ENCODE peak calls at places on chromosomes 2 and 18, in ten cellular contexts. One of them, this sample, is unnamed.
A peak's percentile ranks its signal among the peaks of the same experiment; 100 is the strongest.

GRCh38 chr2:215833531-215834162 is 179.7 kb downstream of the MREG start:
- DNase-seq in ovary: no peak
- DNase-seq in neural progenitor cell: no peak
- DNase-seq in prostate gland: peak; percentile 34
- DNase-seq in heart right ventricle: no peak
- DNase-seq in CD4-positive, alpha-beta T cell: no peak
- DNase-seq in A549: peak; percentile 65
- DNase-seq in heart left ventricle: no peak
- DNase-seq in stomach: no peak
- DNase-seq in CD4-positive, alpha-beta memory T cell: no peak
- DNase-seq in this sample: no peak

GRCh38 chr2:105144128-105144940 is 97.2 kb upstream of the GPR45 start:
- DNase-seq in ovary: no peak
- DNase-seq in heart left ventricle: no peak
- DNase-seq in CD4-positive, alpha-beta T cell: no peak
- DNase-seq in A549: no peak
- DNase-seq in neural progenitor cell: peak; percentile 15
- DNase-seq in heart right ventricle: no peak
- DNase-seq in prostate gland: no peak
- DNase-seq in stomach: no peak
- DNase-seq in CD4-positive, alpha-beta memory T cell: no peak
- DNase-seq in this sample: no peak

GRCh38 chr2:127622561-127623387 is 23.2 kb upstream of the GPR17 start:
- DNase-seq in prostate gland: no peak
- DNase-seq in heart left ventricle: no peak
- DNase-seq in stomach: no peak
- DNase-seq in heart right ventricle: no peak
- DNase-seq in CD4-positive, alpha-beta memory T cell: no peak
- DNase-seq in neural progenitor cell: no peak
- DNase-seq in A549: no peak
- DNase-seq in CD4-positive, alpha-beta T cell: no peak
- DNase-seq in ovary: peak; percentile 10
- DNase-seq in this sample: peak; percentile 28

GRCh38 chr18:23935804-23936203 is 78.8 kb upstream of the TTC39C start:
- DNase-seq in heart left ventricle: no peak
- DNase-seq in neural progenitor cell: no peak
- DNase-seq in stomach: no peak
- DNase-seq in prostate gland: no peak
- DNase-seq in CD4-positive, alpha-beta T cell: no peak
- DNase-seq in A549: no peak
- DNase-seq in CD4-positive, alpha-beta memory T cell: peak; percentile 49
- DNase-seq in heart right ventricle: no peak
- DNase-seq in ovary: no peak
- DNase-seq in this sample: no peak

GRCh38 chr2:67895171-67895941 is 167.4 kb downstream of the C1D start:
- DNase-seq in ovary: no peak
- DNase-seq in A549: no peak
- DNase-seq in neural progenitor cell: no peak
- DNase-seq in heart left ventricle: peak; percentile 25
- DNase-seq in CD4-positive, alpha-beta T cell: no peak
- DNase-seq in stomach: no peak
- DNase-seq in prostate gland: no peak
- DNase-seq in CD4-positive, alpha-beta memory T cell: no peak
- DNase-seq in heart right ventricle: peak; percentile 15
- DNase-seq in this sample: no peak

GRCh38 chr2:95728878-95729511 is 137.2 kb downstream of the TRIM43 start:
- DNase-seq in neural progenitor cell: no peak
- DNase-seq in heart right ventricle: peak; percentile 25
- DNase-seq in heart left ventricle: peak; percentile 62
- DNase-seq in CD4-positive, alpha-beta memory T cell: no peak
- DNase-seq in ovary: peak; percentile 75
- DNase-seq in prostate gland: peak; percentile 72
- DNase-seq in stomach: peak; percentile 75
- DNase-seq in A549: peak; percentile 89
- DNase-seq in CD4-positive, alpha-beta T cell: no peak
- DNase-seq in this sample: peak; percentile 89

GRCh38 chr2:120867290-120868231 is 131.9 kb downstream of the GLI2 start:
- DNase-seq in heart left ventricle: peak; percentile 86
- DNase-seq in neural progenitor cell: peak; percentile 80
- DNase-seq in ovary: peak; percentile 86
- DNase-seq in prostate gland: peak; percentile 50
- DNase-seq in CD4-positive, alpha-beta memory T cell: no peak
- DNase-seq in stomach: peak; percentile 63
- DNase-seq in CD4-positive, alpha-beta T cell: no peak
- DNase-seq in A549: peak; percentile 49
- DNase-seq in heart right ventricle: peak; percentile 75
- DNase-seq in this sample: peak; percentile 58

GRCh38 chr2:199973703-199974102 is 18.3 kb downstream of the MAIP1 start:
- DNase-seq in prostate gland: no peak
- DNase-seq in ovary: no peak
- DNase-seq in neural progenitor cell: peak; percentile 48
- DNase-seq in heart left ventricle: no peak
- DNase-seq in A549: peak; percentile 46
- DNase-seq in CD4-positive, alpha-beta memory T cell: no peak
- DNase-seq in stomach: no peak
- DNase-seq in heart right ventricle: no peak
- DNase-seq in CD4-positive, alpha-beta T cell: no peak
- DNase-seq in this sample: no peak

GRCh38 chr2:62459106-62459505 is 46.9 kb downstream of the TMEM17 start:
- DNase-seq in stomach: no peak
- DNase-seq in heart left ventricle: peak; percentile 57
- DNase-seq in heart right ventricle: no peak
- DNase-seq in ovary: no peak
- DNase-seq in A549: no peak
- DNase-seq in CD4-positive, alpha-beta memory T cell: no peak
- DNase-seq in CD4-positive, alpha-beta T cell: no peak
- DNase-seq in prostate gland: no peak
- DNase-seq in neural progenitor cell: no peak
- DNase-seq in this sample: no peak

GRCh38 chr2:167052825-167053224 is 164.5 kb downstream of the XIRP2 start:
- DNase-seq in CD4-positive, alpha-beta T cell: no peak
- DNase-seq in CD4-positive, alpha-beta memory T cell: no peak
- DNase-seq in A549: no peak
- DNase-seq in heart right ventricle: no peak
- DNase-seq in heart left ventricle: no peak
- DNase-seq in prostate gland: no peak
- DNase-seq in neural progenitor cell: no peak
- DNase-seq in stomach: no peak
- DNase-seq in ovary: no peak
- DNase-seq in this sample: no peak

GRCh38 chr2:25309402-25309801 is 32.3 kb downstream of the DNMT3A start:
- DNase-seq in heart left ventricle: no peak
- DNase-seq in A549: peak; percentile 78
- DNase-seq in CD4-positive, alpha-beta memory T cell: peak; percentile 60
- DNase-seq in stomach: peak; percentile 52
- DNase-seq in heart right ventricle: no peak
- DNase-seq in CD4-positive, alpha-beta T cell: peak; percentile 49
- DNase-seq in ovary: no peak
- DNase-seq in neural progenitor cell: peak; percentile 75
- DNase-seq in prostate gland: no peak
- DNase-seq in this sample: peak; percentile 77

GRCh38 chr2:133072837-133073694 is 403.1 kb upstream of the LYPD1 start:
- DNase-seq in CD4-positive, alpha-beta memory T cell: no peak
- DNase-seq in CD4-positive, alpha-beta T cell: no peak
- DNase-seq in heart left ventricle: no peak
- DNase-seq in ovary: no peak
- DNase-seq in prostate gland: peak; percentile 4
- DNase-seq in neural progenitor cell: no peak
- DNase-seq in A549: peak; percentile 7
- DNase-seq in heart right ventricle: no peak
- DNase-seq in stomach: no peak
- DNase-seq in this sample: no peak
- H3K27ac ChIP-seq in CD4-positive, alpha-beta memory T cell: no peak overlapping the region
- H3K27ac ChIP-seq in CD4-positive, alpha-beta T cell: no peak overlapping the region
- H3K27ac ChIP-seq in heart left ventricle: no peak overlapping the region
- H3K27ac ChIP-seq in ovary: no peak overlapping the region
- H3K27ac ChIP-seq in prostate gland: no peak overlapping the region
- H3K27ac ChIP-seq in neural progenitor cell: no peak overlapping the region
- H3K27ac ChIP-seq in A549: no peak overlapping the region
- H3K27ac ChIP-seq in heart right ventricle: no peak overlapping the region
- H3K27ac ChIP-seq in stomach: no peak overlapping the region
- H3K27ac ChIP-seq in this sample: no peak overlapping the region

DNA sequence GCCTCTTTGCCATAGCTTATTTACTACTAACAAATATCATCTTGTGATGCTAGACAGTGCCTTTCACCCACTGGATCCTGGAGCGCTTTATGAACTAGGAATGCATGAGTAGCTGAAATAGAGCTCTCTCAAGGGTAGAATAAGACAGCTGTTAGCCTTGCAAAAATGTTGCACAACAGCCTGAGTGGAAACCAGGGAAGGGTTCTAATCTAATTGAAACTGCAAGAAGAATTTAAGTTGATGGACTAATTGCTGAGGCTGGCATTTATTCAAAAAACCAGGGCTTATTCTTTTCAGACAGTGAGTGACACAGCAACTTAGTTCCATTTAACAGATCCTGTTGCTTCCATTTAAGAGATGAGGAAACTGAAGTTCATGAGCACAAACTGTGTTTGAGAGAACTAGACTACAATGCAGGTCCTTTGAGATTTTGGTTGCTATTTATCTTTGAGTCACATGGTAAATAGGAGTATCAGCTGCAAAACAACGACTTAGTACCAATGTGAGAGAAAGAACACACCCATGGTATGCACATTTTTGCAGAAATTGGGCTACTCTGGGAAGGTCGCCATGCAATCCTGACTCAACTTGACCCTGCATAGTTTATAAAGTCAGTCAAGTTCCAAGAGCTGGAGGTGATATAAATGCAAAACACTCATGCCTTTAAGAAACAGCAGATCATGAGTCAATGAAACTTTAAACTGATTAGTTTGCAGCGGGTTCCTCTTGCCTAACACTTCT is 76.4 kb upstream of the PARD3B start:
- DNase-seq in heart left ventricle: no peak
- DNase-seq in CD4-positive, alpha-beta memory T cell: no peak
- DNase-seq in stomach: no peak
- DNase-seq in heart right ventricle: no peak
- DNase-seq in ovary: no peak
- DNase-seq in CD4-positive, alpha-beta T cell: no peak
- DNase-seq in prostate gland: no peak
- DNase-seq in A549: no peak
- DNase-seq in neural progenitor cell: no peak
- DNase-seq in this sample: no peak
- H3K27ac ChIP-seq in heart left ventricle: no peak overlapping the region
- H3K27ac ChIP-seq in CD4-positive, alpha-beta memory T cell: no peak overlapping the region
- H3K27ac ChIP-seq in stomach: no peak overlapping the region
- H3K27ac ChIP-seq in heart right ventricle: no peak overlapping the region
- H3K27ac ChIP-seq in ovary: no peak overlapping the region
- H3K27ac ChIP-seq in CD4-positive, alpha-beta T cell: no peak overlapping the region
- H3K27ac ChIP-seq in prostate gland: no peak overlapping the region
- H3K27ac ChIP-seq in A549: no peak overlapping the region
- H3K27ac ChIP-seq in neural progenitor cell: no peak overlapping the region
- H3K27ac ChIP-seq in this sample: no peak overlapping the region

DNA sequence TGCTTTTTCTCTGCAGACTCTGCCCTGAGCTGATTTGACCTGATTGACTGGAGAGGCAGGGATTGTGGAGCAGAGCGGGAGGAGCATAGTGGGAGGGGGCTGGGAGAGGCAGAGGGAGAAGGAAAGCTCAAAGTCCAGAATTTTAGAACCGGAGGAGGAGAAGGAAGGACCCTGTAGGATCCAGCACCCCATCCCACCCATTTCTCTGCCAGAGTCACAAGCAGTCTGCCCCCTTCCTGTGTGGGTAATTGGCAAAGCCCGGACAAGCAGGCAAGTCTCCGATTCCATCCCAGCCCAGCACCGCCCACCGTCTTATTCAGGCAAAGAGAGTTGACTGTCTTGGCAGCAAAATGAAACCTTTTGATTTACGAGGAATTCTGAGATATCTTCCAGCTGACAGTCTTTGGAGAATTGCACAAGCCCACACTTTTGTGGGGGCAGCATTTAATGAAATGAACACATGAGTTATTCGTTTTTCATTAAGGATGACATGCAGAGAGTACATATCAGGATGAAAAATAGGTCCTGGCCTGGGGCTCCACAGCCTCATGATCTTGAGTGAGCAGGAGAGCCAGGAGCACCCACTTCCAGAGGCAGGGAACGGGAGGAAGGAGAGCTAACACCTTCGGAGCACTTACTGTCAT is 103.1 kb downstream of the MCFD2 start:
- DNase-seq in heart left ventricle: peak; percentile 82
- DNase-seq in stomach: no peak
- DNase-seq in A549: peak; percentile 55
- DNase-seq in neural progenitor cell: peak; percentile 48
- DNase-seq in CD4-positive, alpha-beta memory T cell: no peak
- DNase-seq in heart right ventricle: peak; percentile 69
- DNase-seq in ovary: peak; percentile 71
- DNase-seq in prostate gland: peak; percentile 36
- DNase-seq in CD4-positive, alpha-beta T cell: no peak
- DNase-seq in this sample: no peak
- H3K27ac ChIP-seq in heart left ventricle: peak overlapping the region; percentile 91
- H3K27ac ChIP-seq in stomach: peak overlapping the region; percentile 72
- H3K27ac ChIP-seq in A549: peak overlapping the region; percentile 83
- H3K27ac ChIP-seq in neural progenitor cell: no peak overlapping the region
- H3K27ac ChIP-seq in CD4-positive, alpha-beta memory T cell: no peak overlapping the region
- H3K27ac ChIP-seq in heart right ventricle: peak overlapping the region; percentile 88
- H3K27ac ChIP-seq in ovary: no peak overlapping the region
- H3K27ac ChIP-seq in prostate gland: peak overlapping the region; percentile 71
- H3K27ac ChIP-seq in CD4-positive, alpha-beta T cell: no peak overlapping the region
- H3K27ac ChIP-seq in this sample: peak overlapping the region; percentile 47

DNA sequence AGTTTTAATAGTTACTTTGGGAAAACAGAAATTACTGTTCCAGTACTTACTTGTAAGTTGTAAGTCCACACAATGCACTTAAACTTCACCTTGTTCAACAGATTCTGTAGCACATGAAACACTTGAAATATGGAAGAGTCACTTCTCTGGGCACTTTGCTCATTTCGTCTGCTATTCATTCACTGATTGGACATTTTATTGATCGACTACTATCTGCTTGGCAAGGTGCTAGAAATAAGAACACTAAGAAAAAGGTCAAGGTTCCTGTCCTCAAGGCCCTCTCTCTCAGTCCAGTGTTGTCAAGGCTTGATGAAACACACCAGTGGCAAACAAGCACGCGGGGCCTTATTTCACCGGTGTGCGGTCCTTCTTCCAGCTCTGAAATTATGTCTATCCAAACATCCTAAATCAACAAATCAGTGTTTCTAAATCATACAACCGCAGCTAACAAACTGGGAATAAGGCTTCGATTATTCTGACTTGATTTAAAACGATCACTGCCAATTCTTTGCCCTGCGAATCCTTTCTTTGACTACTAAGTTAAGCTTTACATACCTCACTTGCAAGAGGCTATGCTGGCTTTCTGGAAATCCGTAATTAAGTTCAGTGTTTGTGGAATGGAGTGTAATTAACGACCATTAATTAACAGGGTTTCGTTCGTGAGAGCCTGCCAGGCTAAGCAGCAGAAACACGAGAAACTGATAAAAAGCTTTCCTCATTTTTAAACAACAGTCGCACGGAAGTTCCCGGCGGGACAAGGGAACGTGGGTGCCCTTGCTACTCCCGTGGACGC is 720 bp upstream of the ITGAV start:
- DNase-seq in CD4-positive, alpha-beta T cell: peak; percentile 2
- DNase-seq in prostate gland: no peak
- DNase-seq in heart left ventricle: no peak
- DNase-seq in A549: no peak
- DNase-seq in neural progenitor cell: peak; percentile 47
- DNase-seq in heart right ventricle: no peak
- DNase-seq in ovary: peak; percentile 24
- DNase-seq in CD4-positive, alpha-beta memory T cell: peak; percentile 25
- DNase-seq in stomach: no peak
- DNase-seq in this sample: no peak
- H3K27ac ChIP-seq in CD4-positive, alpha-beta T cell: peak overlapping the region; percentile 56
- H3K27ac ChIP-seq in prostate gland: peak overlapping the region; percentile 95
- H3K27ac ChIP-seq in heart left ventricle: peak overlapping the region; percentile 98
- H3K27ac ChIP-seq in A549: peak overlapping the region; percentile 97
- H3K27ac ChIP-seq in neural progenitor cell: peak overlapping the region; percentile 86
- H3K27ac ChIP-seq in heart right ventricle: peak overlapping the region; percentile 98
- H3K27ac ChIP-seq in ovary: peak overlapping the region; percentile 99
- H3K27ac ChIP-seq in CD4-positive, alpha-beta memory T cell: peak overlapping the region; percentile 46
- H3K27ac ChIP-seq in stomach: peak overlapping the region; percentile 97
- H3K27ac ChIP-seq in this sample: peak overlapping the region; percentile 92

GRCh38 chr18:54764786-54765185 is 63.5 kb upstream of the RAB27B start:
- DNase-seq in ovary: no peak
- DNase-seq in stomach: no peak
- DNase-seq in heart left ventricle: no peak
- DNase-seq in prostate gland: no peak
- DNase-seq in A549: no peak
- DNase-seq in CD4-positive, alpha-beta T cell: no peak
- DNase-seq in neural progenitor cell: no peak
- DNase-seq in heart right ventricle: no peak
- DNase-seq in CD4-positive, alpha-beta memory T cell: no peak
- DNase-seq in this sample: no peak
- H3K27ac ChIP-seq in ovary: no peak overlapping the region
- H3K27ac ChIP-seq in stomach: peak overlapping the region; percentile 76
- H3K27ac ChIP-seq in heart left ventricle: no peak overlapping the region
- H3K27ac ChIP-seq in prostate gland: peak overlapping the region; percentile 78
- H3K27ac ChIP-seq in A549: peak overlapping the region; percentile 68
- H3K27ac ChIP-seq in CD4-positive, alpha-beta T cell: no peak overlapping the region
- H3K27ac ChIP-seq in neural progenitor cell: no peak overlapping the region
- H3K27ac ChIP-seq in heart right ventricle: no peak overlapping the region
- H3K27ac ChIP-seq in CD4-positive, alpha-beta memory T cell: no peak overlapping the region
- H3K27ac ChIP-seq in this sample: no peak overlapping the region

This sample was measured in dorsolateral prefrontal cortex.